ENCODE peak calls at places on chromosome 2, in five cellular contexts. R is stimulated activated naive CD8-positive, alpha-beta T cell treated with anti-CD3 and anti-CD28 coated beads, Interleukin-15, amount 100 ng/mL, for 72 hours; J is esophagus muscularis mucosa; H is HTR-8/SVneo; X is lung. Z is an unnamed sample.

GRCh38 chr2:25421289-25421688 is 79.6 kb upstream of the DNMT3A start:
- DNase-seq in R (no peak), J (no peak), H (no peak), X (no peak), Z (no peak)

GRCh38 chr2:168635065-168635577 is 167.3 kb upstream of the NOSTRIN start:
- DNase-seq in R (no peak), J (no peak), H (no peak), X (peak), Z (no peak)

GRCh38 chr2:186783254-186783653 is 65.7 kb downstream of the ZSWIM2 start:
- DNase-seq in R (no peak), J (no peak), H (no peak), X (no peak), Z (no peak)

GRCh38 chr2:135056790-135057189 is 4.7 kb downstream of the RAB3GAP1 start:
- DNase-seq in R (no peak), J (no peak), H (no peak), X (no peak), Z (no peak)

GRCh38 chr2:64143154-64144056 is 815 bp downstream of the PELI1 start:
- DNase-seq in R (peak), J (no peak), H (no peak), X (no peak), Z (no peak)

GRCh38 chr2:186346216-186346615 is 139.8 kb upstream of the ZC3H15 start:
- DNase-seq in R (no peak), J (no peak), H (no peak), X (no peak), Z (no peak)

GRCh38 chr2:8986327-8986976 is 17.0 kb downstream of the MBOAT2 start:
- DNase-seq in R (peak), J (no peak), H (no peak), X (no peak), Z (no peak)

GRCh38 chr2:109340381-109340780 is 211.4 kb downstream of the SH3RF3 start:
- DNase-seq in R (no peak), J (no peak), H (no peak), X (no peak), Z (no peak)

GRCh38 chr2:127149384-127149783 is 42.4 kb upstream of the BIN1 start:
- DNase-seq in R (no peak), J (no peak), H (peak), X (no peak), Z (no peak)

Z was measured in GM19239.